ENCODE peak calls at places on chromosomes 12 and 14, in four cellular contexts. O, B, Y and G are unnamed samples.

GRCh38 chr14:91317381-91318313 is 73.1 kb upstream of the GPR68 start:
- DNase-seq in O (peak; percentile 83), B (no peak), Y (peak; percentile 97), G (peak; percentile 75)

GRCh38 chr12:80648866-80649265 is 58.6 kb upstream of the MYF6 start:
- DNase-seq in O (no peak), B (no peak), Y (no peak), G (no peak)

GRCh38 chr12:67442347-67442841 is 173.2 kb downstream of the CAND1 start:
- DNase-seq in O (no peak), B (no peak), Y (no peak), G (no peak)

GRCh38 chr12:131831021-131831571 is 2.9 kb downstream of the MMP17 start:
- DNase-seq in O (no peak), B (no peak), Y (no peak), G (peak; percentile 35)

GRCh38 chr12:41936333-41936732 is 208.3 kb downstream of the GXYLT1 start:
- DNase-seq in O (no peak), B (no peak), Y (no peak), G (no peak)

GRCh38 chr14:52391866-52392600 is 77.9 kb downstream of the PTGER2 start:
- DNase-seq in O (no peak), B (no peak), Y (no peak), G (no peak)

GRCh38 chr14:106228541-106229158 is 702.3 kb downstream of the TMEM121 start:
- DNase-seq in O (no peak), B (no peak), Y (no peak), G (no peak)

GRCh38 chr12:67018105-67018504 is 251.1 kb upstream of the CAND1 start:
- DNase-seq in O (no peak), B (no peak), Y (no peak), G (no peak)

GRCh38 chr12:81502912-81503695 is 256.0 kb downstream of the PPFIA2 start:
- DNase-seq in O (no peak), B (no peak), Y (no peak), G (no peak)

GRCh38 chr14:60514378-60515243 is 5.7 kb downstream of the SIX6 start:
- DNase-seq in O (no peak), B (peak; percentile 94), Y (no peak), G (no peak)

GRCh38 chr12:131830335-131831020 is 2.3 kb downstream of the MMP17 start:
- DNase-seq in O (peak; percentile 65), B (peak; percentile 68), Y (peak; percentile 94), G (no peak)

GRCh38 chr12:107567871-107568619 is 117.6 kb upstream of the PWP1 start:
- DNase-seq in O (no peak), B (no peak), Y (no peak), G (no peak)

GRCh38 chr14:23492618-23493272 is 23.2 kb downstream of the NGDN start:
- DNase-seq in O (no peak), B (no peak), Y (no peak), G (no peak)

GRCh38 chr14:65211341-65211987 is 109.1 kb upstream of the MAX start:
- DNase-seq in O (no peak), B (no peak), Y (no peak), G (no peak)

GRCh38 chr12:98408681-98409080 is 106.7 kb upstream of the TMPO start:
- DNase-seq in O (no peak), B (no peak), Y (no peak), G (no peak)

GRCh38 chr12:60148109-60148508 is 552.3 kb downstream of the SLC16A7 start:
- DNase-seq in O (no peak), B (no peak), Y (no peak), G (no peak)

GRCh38 chr14:69887740-69888657 is 8.8 kb downstream of the SMOC1 start:
- DNase-seq in O (no peak), B (no peak), Y (no peak), G (no peak)

GRCh38 chr12:6607751-6608591 is 792 bp upstream of the CHD4 start:
- DNase-seq in O (peak; percentile 59), B (no peak), Y (no peak), G (peak; percentile 70)
- H3K4me3 ChIP-seq in O (no peak overlapping the region), B (no peak overlapping the region), Y (no peak overlapping the region), G (no peak overlapping the region)

DNA sequence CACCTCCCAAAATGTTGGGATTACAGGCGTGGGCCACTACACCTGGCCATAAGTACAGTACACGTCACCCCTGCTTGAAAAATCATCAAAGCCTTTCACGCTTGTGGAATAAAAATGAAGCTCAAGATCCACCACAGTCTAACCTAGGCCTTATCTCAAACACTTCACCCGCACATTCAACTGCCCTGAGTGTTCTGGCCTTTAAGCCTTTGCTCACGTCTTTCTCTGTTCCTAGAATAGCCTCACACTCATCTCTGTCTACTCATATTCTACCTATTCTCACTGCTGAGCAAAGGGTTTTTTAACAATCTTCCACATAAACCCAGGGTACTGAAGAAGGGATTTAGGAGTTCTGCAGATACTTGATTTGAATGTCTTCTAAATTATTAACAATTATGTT is 9.9 kb downstream of the CALCOCO1 start:
- DNase-seq in O (no peak), B (no peak), Y (no peak), G (no peak)
- H3K36me3 ChIP-seq in O (peaks cover 34% of the 10 kb centered on the region), B (no peaks in the 10 kb centered on the region), Y (peaks cover 100% of the 10 kb centered on the region), G (peaks cover 85% of the 10 kb centered on the region)

GRCh38 chr14:73465833-73466532 is 7.6 kb upstream of the NUMB start:
- DNase-seq in O (no peak), B (no peak), Y (no peak), G (no peak)
- H3K4me3 ChIP-seq in O (no peak overlapping the region), B (no peak overlapping the region), Y (no peak overlapping the region), G (no peak overlapping the region)

GRCh38 chr14:74673768-74674167 is 39.1 kb downstream of the AREL1 start:
- DNase-seq in O (no peak), B (no peak), Y (no peak), G (no peak)

GRCh38 chr14:74667758-74668157 is 45.1 kb downstream of the AREL1 start:
- DNase-seq in O (no peak), B (no peak), Y (no peak), G (no peak)

GRCh38 chr14:74669846-74670245 is 43.0 kb downstream of the AREL1 start:
- DNase-seq in O (no peak), B (no peak), Y (no peak), G (no peak)

GRCh38 chr14:74671789-74672188 is 41.1 kb downstream of the AREL1 start:
- DNase-seq in O (no peak), B (no peak), Y (no peak), G (no peak)

GRCh38 chr14:74670726-74671125 is 42.2 kb downstream of the AREL1 start:
- DNase-seq in O (no peak), B (no peak), Y (no peak), G (no peak)
- H3K36me3 ChIP-seq in O (peaks cover 52% of the 10 kb centered on the region), B (peaks cover 99% of the 10 kb centered on the region), Y (peaks cover 100% of the 10 kb centered on the region), G (peaks cover 14% of the 10 kb centered on the region)

GRCh38 chr12:25743679-25744078 is 190.6 kb upstream of the LMNTD1 start:
- DNase-seq in O (no peak), B (no peak), Y (no peak), G (no peak)
- H3K4me3 ChIP-seq in O (no peak overlapping the region), B (no peak overlapping the region), Y (no peak overlapping the region), G (no peak overlapping the region)

DNA sequence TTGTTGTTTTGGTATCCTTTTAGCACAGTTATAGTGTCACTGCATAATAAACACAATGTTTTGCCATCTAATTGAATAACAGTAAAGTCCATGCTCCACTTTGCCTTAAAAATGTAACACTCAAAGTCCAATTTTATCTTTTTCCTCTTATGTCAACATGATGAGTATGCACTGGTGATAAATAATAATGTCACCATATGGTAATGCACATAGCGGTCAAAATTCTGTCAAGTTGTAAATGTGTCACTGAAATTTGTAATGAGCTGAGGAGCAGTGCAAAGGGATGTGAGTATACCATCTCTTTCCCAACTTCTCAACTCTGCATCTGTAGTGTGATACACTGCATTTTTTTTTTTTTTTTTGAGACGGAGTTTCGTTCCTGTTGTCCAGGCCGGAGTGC is 65.7 kb downstream of the EML5 start:
- DNase-seq in O (no peak), B (no peak), Y (no peak), G (no peak)
- H3K36me3 ChIP-seq in O (no peaks in the 10 kb centered on the region), B (no peaks in the 10 kb centered on the region), Y (no peaks in the 10 kb centered on the region), G (no peaks in the 10 kb centered on the region)

DNA sequence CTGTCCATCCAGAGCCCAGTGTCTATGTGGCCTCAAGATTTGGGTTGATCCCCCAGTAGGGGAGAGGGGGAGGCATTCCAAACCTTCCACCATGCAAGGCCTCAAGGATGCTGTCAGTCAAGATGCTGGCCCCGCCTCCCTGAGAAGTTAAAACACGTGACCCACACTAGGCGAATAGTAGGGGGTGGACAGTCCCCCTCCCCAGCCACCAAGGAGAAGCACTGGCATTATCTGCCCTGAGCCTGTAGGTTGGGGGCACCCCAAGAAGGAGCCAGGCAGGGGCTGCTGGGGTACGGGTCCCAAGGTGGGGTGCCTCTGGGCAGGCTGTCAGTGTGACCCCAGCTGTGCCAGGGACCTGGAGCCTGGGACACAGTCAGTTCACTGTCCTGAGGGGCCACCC is 2.3 kb downstream of the SLC25A29 start:
- DNase-seq in O (no peak), B (no peak), Y (no peak), G (no peak)
- H3K4me3 ChIP-seq in O (no peak overlapping the region), B (peak overlapping the region; percentile 96), Y (no peak overlapping the region), G (no peak overlapping the region)

GRCh38 chr12:26961803-26962202 is 23.5 kb downstream of the FGFR1OP2 start:
- DNase-seq in O (no peak), B (no peak), Y (no peak), G (no peak)
- H3K36me3 ChIP-seq in O (peaks cover 15% of the 10 kb centered on the region), B (peaks cover 93% of the 10 kb centered on the region), Y (peaks cover 96% of the 10 kb centered on the region), G (peaks cover 55% of the 10 kb centered on the region)

DNA sequence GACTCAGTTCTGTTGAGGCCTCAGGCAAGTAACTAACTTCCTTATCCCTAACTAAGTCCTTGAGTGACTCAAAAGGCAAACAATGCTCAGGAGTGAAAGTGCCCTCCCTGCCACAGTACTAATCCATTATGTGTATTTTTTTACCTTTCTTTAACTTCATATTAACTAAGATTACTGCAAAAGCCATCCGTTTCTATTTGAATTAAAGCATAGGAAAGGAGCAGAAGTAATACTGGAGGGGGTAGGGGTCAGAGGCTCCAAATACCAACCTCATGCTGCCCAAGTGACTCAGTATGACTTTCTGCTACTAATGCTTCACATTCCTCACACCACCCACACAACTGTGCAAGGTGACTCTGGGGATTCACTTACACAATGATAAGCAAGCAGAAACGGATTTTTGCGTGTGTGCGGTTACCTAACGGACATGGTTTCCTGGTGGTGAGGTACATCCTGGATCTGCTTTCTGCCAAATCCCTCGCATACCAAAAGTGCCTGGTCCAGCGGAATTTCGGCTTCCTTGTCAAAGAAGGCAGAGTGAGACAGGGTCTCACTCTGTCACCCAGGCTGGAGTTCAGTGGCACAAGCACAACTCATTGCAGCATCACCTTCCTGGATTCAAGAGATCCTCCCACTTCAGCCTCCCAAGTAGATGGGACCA is 25.1 kb downstream of the MOK start:
- DNase-seq in O (peak; percentile 35), B (no peak), Y (no peak), G (no peak)
- H3K4me3 ChIP-seq in O (no peak overlapping the region), B (no peak overlapping the region), Y (no peak overlapping the region), G (no peak overlapping the region)

GRCh38 chr14:49820176-49820575 is 32.4 kb downstream of the NEMF start:
- DNase-seq in O (no peak), B (no peak), Y (no peak), G (no peak)
- H3K36me3 ChIP-seq in O (peaks cover 26% of the 10 kb centered on the region), B (peaks cover 82% of the 10 kb centered on the region), Y (peaks cover 92% of the 10 kb centered on the region), G (peaks cover 64% of the 10 kb centered on the region)